ENCODE peak calls at places on chromosome 3, in five cellular contexts. W, H, G, A and N are unnamed samples.

GRCh38 chr3:60998855-60999254 is 252.4 kb downstream of the FHIT start:
- DNase-seq in A (no peak), W (no peak), G (no peak), H (no peak), N (no peak)

GRCh38 chr3:143775401-143775970 is 72.8 kb downstream of the SLC9A9 start:
- DNase-seq in A (peak), G (no peak), W (no peak), H (peak), N (no peak)

GRCh38 chr3:155870945-155871745 is 695 bp downstream of the GMPS start:
- DNase-seq in G (peak), A (no peak), W (peak), H (peak), N (peak)

GRCh38 chr3:22103423-22103822 is 352.4 kb upstream of the ZNF385D start:
- DNase-seq in A (no peak), G (no peak), H (no peak), W (no peak), N (no peak)

GRCh38 chr3:41125258-41125657 is 74.0 kb upstream of the CTNNB1 start:
- DNase-seq in G (no peak), A (no peak), W (no peak), H (no peak), N (peak)

GRCh38 chr3:175386630-175387029 is 527.5 kb downstream of the NAALADL2 start:
- DNase-seq in W (no peak), G (no peak), H (no peak), A (peak), N (no peak)

GRCh38 chr3:188061133-188061532 is 92.8 kb upstream of the LPP start:
- DNase-seq in W (no peak), H (peak), A (no peak), G (no peak), N (no peak)

GRCh38 chr3:149368850-149369497 is 8.5 kb downstream of the TM4SF1 start:
- DNase-seq in W (no peak), G (no peak), A (no peak), H (no peak), N (no peak)

GRCh38 chr3:24680214-24680967 is 185.7 kb upstream of the THRB start:
- DNase-seq in H (peak), G (peak), W (peak), A (peak), N (no peak)

GRCh38 chr3:150761831-150762661 is 923 bp downstream of the SIAH2 start:
- DNase-seq in A (no peak), W (peak), H (peak), G (peak), N (peak)

GRCh38 chr3:107632576-107632975 is 109.8 kb downstream of the BBX start:
- DNase-seq in H (no peak), W (no peak), A (no peak), G (no peak), N (no peak)

GRCh38 chr3:114624676-114625181 is 330.9 kb downstream of the TIGIT start:
- DNase-seq in H (no peak), A (peak), G (peak), W (peak), N (peak)

GRCh38 chr3:14278799-14279705 is 100.4 kb downstream of the LSM3 start:
- DNase-seq in H (no peak), A (no peak), W (no peak), G (no peak), N (no peak)

GRCh38 chr3:107813066-107813465 is 277.8 kb downstream of the CD47 start:
- DNase-seq in G (no peak), H (no peak), W (no peak), A (no peak), N (no peak)

GRCh38 chr3:134718736-134719135 is 67.9 kb upstream of the KY start:
- DNase-seq in H (no peak), W (no peak), A (no peak), G (no peak), N (no peak)

DNA sequence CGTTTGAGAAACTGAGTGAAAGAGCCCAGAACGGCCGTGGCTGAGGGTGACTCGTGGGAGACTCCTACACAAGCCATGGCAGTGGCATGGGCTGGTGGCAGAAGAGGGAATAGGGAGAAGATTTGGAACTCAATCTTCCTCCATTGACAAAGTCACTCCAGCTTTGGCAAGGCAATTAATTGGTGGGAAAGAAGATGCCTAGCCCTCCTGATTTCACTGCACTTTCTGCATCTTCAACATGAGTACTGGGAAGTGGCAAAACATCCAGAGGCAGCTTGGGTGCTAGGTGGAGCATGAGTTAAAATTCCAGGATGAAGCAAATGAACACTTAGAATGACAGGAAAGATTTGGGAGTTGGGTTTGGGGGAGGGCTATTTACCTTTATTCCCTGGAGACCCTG is 1.4 kb upstream of the TGFBR2 start:
- DNase-seq in W (no peak), G (no peak), A (no peak), H (no peak), N (no peak)
- H3K4me3 ChIP-seq in W (no peak), G (no peak), A (no peak), H (no peak), N (peak)

GRCh38 chr3:45029661-45030060 is 3.6 kb downstream of the CLEC3B start:
- DNase-seq in A (no peak), G (no peak), H (no peak), W (no peak), N (no peak)

GRCh38 chr3:45026038-45026437 is at the start of gene CLEC3B:
- DNase-seq in W (peak), A (no peak), H (no peak), G (peak), N (no peak)

GRCh38 chr3:45029216-45029615 is 3.1 kb downstream of the CLEC3B start:
- DNase-seq in G (no peak), H (no peak), W (no peak), A (no peak), N (no peak)

GRCh38 chr3:45026957-45027356 is 854 bp downstream of the CLEC3B start:
- DNase-seq in G (peak), A (no peak), W (peak), H (no peak), N (peak)

GRCh38 chr3:45027406-45027805 is 1.3 kb downstream of the CLEC3B start:
- DNase-seq in A (no peak), W (no peak), G (no peak), H (no peak), N (no peak)
- H3K4me3 ChIP-seq in A (no peak), W (no peak), G (peak), H (no peak), N (peak)

DNA sequence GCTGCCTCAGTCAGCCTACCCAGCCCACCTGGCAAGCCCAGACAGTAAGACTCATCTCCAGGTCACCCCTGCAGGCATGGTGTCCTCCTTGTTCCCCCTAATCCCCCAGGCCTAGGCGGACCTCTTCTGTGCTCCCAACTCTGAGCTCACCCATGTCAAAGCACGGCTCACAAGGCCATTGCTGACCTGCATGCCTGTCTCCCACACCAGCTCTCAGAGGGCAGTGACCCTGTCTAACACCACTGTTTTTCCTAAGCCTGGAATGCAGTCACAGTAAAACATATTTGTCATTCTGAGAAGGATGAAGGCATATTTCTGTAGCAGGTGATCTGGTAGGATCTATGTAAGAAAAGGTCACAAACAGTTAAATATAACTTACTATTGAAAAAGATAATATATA is 110.3 kb upstream of the HACD2 start:
- DNase-seq in H (no peak), W (no peak), A (no peak), G (no peak), N (no peak)
- H3K4me3 ChIP-seq in H (no peak), W (no peak), A (no peak), G (no peak), N (peak)

GRCh38 chr3:37859908-37860199 is 1.8 kb upstream of the CTDSPL start:
- DNase-seq in W (no peak), G (no peak), H (no peak), A (no peak), N (no peak)
- H3K4me3 ChIP-seq in W (no peak), G (no peak), H (no peak), A (no peak), N (peak)

DNA sequence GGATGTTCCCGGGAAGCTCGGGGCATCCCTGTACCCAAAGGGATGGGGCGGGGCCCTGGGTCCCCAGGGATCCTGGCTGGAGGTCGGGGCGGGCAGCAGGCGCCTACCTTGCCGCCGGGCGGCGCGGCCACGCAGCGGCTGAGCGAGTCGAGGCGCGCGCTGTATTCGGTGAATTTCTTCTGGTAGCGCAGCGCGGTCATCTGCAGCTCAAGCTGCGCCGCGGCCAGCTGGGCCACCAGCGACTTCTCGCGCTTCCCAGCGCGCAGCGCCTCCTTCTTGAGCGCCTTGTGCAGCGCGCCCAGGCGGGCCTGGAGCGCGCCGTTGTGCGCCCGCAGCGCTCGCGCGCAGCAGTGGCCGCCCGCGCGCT is 762 bp downstream of the PDZRN3 start:
- DNase-seq in A (no peak), G (no peak), H (no peak), W (peak), N (no peak)
- H3K4me3 ChIP-seq in A (peak), G (peak), H (no peak), W (peak), N (peak)

DNA sequence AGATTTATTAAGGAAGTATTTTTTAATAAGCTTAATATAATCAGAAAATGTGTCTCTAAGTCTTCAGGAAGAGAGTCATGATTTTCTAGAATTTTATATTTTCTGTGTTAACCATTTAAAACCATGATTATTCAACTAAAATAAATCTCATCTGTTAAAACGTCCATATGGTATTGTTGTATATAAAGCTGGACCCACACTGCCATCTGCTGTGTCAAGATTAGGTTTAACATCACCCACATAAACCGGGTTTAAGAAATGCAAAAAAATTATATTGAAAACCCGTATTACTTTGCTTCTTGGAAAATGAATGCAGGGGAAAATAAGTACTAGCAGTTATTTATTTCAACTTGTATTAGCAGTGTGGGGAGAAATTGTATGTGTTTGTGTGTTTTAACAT is 9.5 kb upstream of the CCDC66 start:
- DNase-seq in G (no peak), A (no peak), W (no peak), H (peak), N (no peak)
- H3K4me3 ChIP-seq in G (no peak), A (no peak), W (no peak), H (no peak), N (no peak)

DNA sequence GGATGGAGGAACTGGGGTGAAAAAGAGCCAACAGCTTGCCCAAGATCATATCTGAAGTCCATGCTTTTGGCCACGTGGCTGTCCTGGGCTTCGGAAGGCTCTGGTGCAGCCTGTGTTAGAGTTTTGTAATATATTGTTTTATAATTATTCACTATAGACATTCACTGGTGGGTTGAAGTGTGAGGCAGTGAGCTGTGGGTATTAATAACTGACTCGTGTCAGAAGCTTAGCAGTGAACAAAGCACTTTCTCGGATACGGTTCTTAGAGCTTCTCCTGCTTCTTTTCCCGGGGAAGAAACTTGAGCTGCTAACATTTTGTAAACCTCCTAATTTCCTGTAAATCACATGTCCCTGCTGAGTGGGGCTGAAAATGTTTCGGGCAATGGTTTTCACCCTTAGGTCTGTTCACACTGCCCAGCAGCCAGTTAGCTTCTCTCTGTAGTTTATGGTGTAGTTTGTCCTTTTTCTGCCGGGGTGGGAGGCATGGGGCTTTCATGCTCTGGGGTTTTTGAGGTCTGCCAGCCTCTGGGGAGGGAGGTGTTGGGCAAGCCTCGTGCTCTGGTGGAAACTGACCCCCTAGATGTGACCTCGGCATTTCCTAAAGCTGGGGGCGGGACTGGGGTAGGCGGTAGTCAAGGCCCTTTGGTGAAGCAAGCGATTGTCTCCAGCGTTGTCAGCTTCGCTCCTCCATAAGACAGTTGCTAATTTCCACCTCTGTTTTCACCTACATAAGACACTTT is 1.7 kb downstream of the MRAS start:
- DNase-seq in H (no peak), W (no peak), A (no peak), G (no peak), N (no peak)
- H3K4me3 ChIP-seq in H (no peak), W (no peak), A (no peak), G (peak), N (peak)